ENCODE peak calls at places on chromosomes 7 and 10, in ten cellular contexts. L is CD4-positive, alpha-beta T cell; N is neural progenitor cell; K is GM23338; B is lung; I is OCI-LY7; Y is neural crest cell; O is heart left ventricle; Z is psoas muscle; R is osteocyte. M is an unnamed sample.

GRCh38 chr7:11203688-11204087 is 230.0 kb downstream of the PHF14 start:
- DNase-seq in I (no peak), L (no peak), K (no peak), Y (no peak), O (no peak), Z (no peak), B (no peak), N (no peak), R (no peak), M (no peak)

GRCh38 chr10:31134303-31134928 is 102.8 kb upstream of the ZNF438 start:
- DNase-seq in Y (no peak), R (no peak), K (peak; percentile 57), Z (no peak), O (no peak), N (no peak), I (no peak), B (peak; percentile 35), L (no peak), M (no peak)

GRCh38 chr7:44711528-44711927 is 37.1 kb upstream of the ZMIZ2 start:
- DNase-seq in Z (no peak), Y (no peak), N (no peak), O (no peak), B (no peak), I (no peak), R (no peak), K (no peak), L (no peak), M (no peak)

GRCh38 chr7:68158686-68159255 is 1162.1 kb downstream of the TYW1 start:
- DNase-seq in O (no peak), B (no peak), K (no peak), L (no peak), R (no peak), N (no peak), Z (no peak), Y (no peak), I (no peak), M (no peak)

GRCh38 chr10:61901829-61902447 is 439 bp downstream of the ARID5B start:
- DNase-seq in K (peak; percentile 64), B (no peak), L (no peak), R (no peak), Z (no peak), Y (peak; percentile 18), O (no peak), I (peak; percentile 53), N (peak; percentile 64), M (no peak)

GRCh38 chr10:45001382-45002148 is 842 bp downstream of the ZNF22 start:
- DNase-seq in B (peak; percentile 68), I (peak; percentile 72), Z (peak; percentile 73), L (peak; percentile 35), O (peak; percentile 77), R (no peak), N (peak; percentile 63), K (peak; percentile 48), Y (no peak), M (no peak)

GRCh38 chr10:128210215-128211063 is 84.2 kb upstream of the MKI67 start:
- DNase-seq in R (no peak), O (peak; percentile 90), L (peak; percentile 71), Y (peak; percentile 79), Z (peak; percentile 66), N (peak; percentile 60), K (peak; percentile 64), B (peak; percentile 77), I (no peak), M (no peak)

GRCh38 chr7:77428777-77429231 is 12.7 kb upstream of the GSAP start:
- DNase-seq in B (peak; percentile 87), Y (no peak), Z (no peak), I (no peak), R (no peak), O (no peak), K (peak; percentile 14), N (peak; percentile 11), L (no peak), M (no peak)

GRCh38 chr7:116242177-116242576 is 31.8 kb downstream of the TES start:
- DNase-seq in Y (no peak), L (no peak), R (no peak), O (no peak), I (no peak), B (no peak), Z (no peak), K (no peak), N (no peak), M (no peak)
- TF ChIP-seq CTCF in Y (no peak), L (no peak), R (peak; percentile 35), O (no peak), I (no peak), B (no peak), Z (no peak), K (no peak), N (no peak), M (no peak)

GRCh38 chr10:132500781-132501415 is 36.7 kb upstream of the INPP5A start:
- DNase-seq in B (no peak), Z (no peak), R (no peak), I (no peak), O (no peak), N (no peak), K (no peak), L (no peak), Y (no peak), M (no peak)

GRCh38 chr10:132506711-132507466 is 30.7 kb upstream of the INPP5A start:
- DNase-seq in I (no peak), B (no peak), N (no peak), O (no peak), Z (no peak), K (no peak), L (no peak), Y (no peak), R (no peak), M (no peak)

GRCh38 chr10:132502544-132503300 is 34.9 kb upstream of the INPP5A start:
- DNase-seq in I (no peak), Z (no peak), R (no peak), L (no peak), B (no peak), N (no peak), K (no peak), Y (no peak), O (no peak), M (no peak)

GRCh38 chr10:132504501-132505272 is 32.9 kb upstream of the INPP5A start:
- DNase-seq in L (no peak), Z (no peak), R (no peak), B (no peak), Y (no peak), I (no peak), K (no peak), O (no peak), N (no peak), M (no peak)

DNA sequence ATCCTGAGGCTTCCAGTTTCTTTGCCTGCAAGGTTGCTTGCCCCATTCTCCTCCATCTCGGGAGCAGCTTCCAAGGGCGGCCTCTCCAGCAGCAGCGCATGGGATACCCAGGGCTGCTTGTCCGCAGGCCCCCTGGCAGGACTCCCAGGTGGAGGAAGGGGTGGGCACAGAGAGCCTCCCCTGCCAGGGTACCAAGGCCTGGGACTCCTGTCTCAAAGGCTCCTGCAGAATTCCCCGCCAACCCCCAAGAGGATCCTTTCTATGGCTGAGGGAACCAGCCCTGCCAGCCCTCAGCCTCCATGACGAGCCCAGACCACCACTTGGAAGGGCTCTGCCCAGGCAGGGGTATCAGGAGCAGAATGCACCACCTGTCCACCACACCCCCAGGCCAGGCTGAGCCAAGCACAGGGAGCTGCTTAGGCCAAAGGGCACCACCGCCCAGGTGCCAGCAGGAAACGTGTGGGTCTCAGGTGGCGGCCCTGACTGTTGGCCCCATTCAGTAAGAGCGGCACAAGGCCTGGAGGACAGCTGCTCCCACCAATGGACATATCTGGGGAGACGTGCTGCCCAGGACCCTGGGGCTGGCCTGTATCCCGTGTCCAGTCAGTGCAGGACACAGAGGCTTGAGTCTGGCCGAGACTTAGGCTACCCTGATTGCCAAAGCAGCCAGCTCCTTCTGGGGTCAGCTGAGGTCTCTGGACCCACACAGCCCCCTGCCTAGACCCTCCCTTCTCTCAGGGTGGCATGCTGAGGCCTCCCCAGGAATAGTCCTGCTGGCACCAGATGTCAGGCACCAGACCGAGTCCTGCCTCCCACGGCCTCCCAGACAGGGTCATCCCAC is 33.8 kb upstream of the INPP5A start:
- DNase-seq in L (no peak), Z (no peak), O (no peak), N (no peak), R (no peak), K (no peak), Y (no peak), B (no peak), I (no peak), M (no peak)
- TF ChIP-seq CTCF in L (no peak), Z (no peak), O (no peak), N (no peak), R (no peak), K (no peak), Y (no peak), B (no peak), I (no peak), M (no peak)

DNA sequence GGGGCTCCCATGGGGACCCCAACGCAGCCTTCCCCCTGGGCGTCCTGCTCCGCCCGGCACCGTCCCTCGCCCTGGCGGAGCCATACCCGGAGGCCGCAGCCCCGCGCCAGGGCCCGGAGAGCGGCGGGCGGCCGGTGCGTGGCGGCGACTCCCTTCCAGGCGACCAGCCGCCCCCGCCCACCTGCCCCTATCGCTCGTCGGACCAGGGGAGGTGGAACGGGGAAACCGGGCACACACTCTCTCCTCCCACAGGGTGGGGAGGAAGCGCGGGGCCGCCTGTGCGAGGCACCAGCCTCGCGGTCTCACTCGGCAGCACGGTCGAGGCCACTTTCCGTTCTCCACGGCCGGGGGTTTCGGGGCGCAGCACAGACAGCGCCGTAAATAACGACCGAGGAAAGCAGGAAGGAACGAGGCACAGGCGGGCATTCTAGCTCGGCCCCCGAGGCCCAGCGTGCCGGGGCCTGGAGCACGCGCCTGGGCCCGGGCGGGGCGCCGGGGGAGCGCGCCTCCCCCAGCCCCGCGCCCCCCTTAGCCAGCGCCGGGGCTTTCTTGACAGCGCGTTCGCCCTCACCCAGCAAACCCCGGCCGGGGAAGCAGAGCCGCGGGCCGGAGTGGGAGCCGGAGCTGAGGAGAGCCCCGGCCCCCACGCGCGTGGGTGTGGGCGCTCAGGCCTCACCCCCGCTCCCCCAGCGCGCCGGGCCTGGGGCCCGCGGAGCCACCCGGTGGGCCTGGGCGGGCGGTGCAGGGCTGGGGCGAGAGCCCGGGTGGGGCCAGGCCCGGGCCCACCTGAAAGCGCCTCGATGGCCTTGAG is 936 bp downstream of the IGF2BP3 start:
- DNase-seq in L (peak; percentile 21), Y (peak; percentile 13), N (peak; percentile 52), O (no peak), I (peak; percentile 70), Z (no peak), B (no peak), R (no peak), K (no peak), M (no peak)
- TF ChIP-seq CTCF in L (no peak), Y (peak; percentile 24), N (peak; percentile 16), O (no peak), I (peak; percentile 30), Z (no peak), B (no peak), R (peak; percentile 27), K (no peak), M (no peak)

GRCh38 chr7:134752006-134752760 is 27.3 kb upstream of the CALD1 start:
- DNase-seq in R (no peak), N (no peak), L (no peak), Y (no peak), K (no peak), Z (no peak), B (no peak), O (no peak), I (no peak), M (no peak)

GRCh38 chr7:134757938-134758337 is 21.5 kb upstream of the CALD1 start:
- DNase-seq in O (no peak), L (no peak), N (no peak), Z (no peak), Y (no peak), I (no peak), B (no peak), K (no peak), R (no peak), M (no peak)

GRCh38 chr7:134750083-134751062 is 29.1 kb upstream of the CALD1 start:
- DNase-seq in L (peak; percentile 61), Y (peak; percentile 55), N (peak; percentile 73), K (peak; percentile 90), O (peak; percentile 66), B (peak; percentile 63), I (peak; percentile 61), Z (no peak), R (no peak), M (no peak)

GRCh38 chr7:134758981-134759380 is 20.5 kb upstream of the CALD1 start:
- DNase-seq in K (no peak), B (no peak), L (no peak), Z (no peak), O (no peak), R (no peak), I (no peak), Y (no peak), N (no peak), M (no peak)

GRCh38 chr7:134755422-134756022 is 23.9 kb upstream of the CALD1 start:
- DNase-seq in Y (peak; percentile 29), B (no peak), O (no peak), N (peak; percentile 47), R (peak; percentile 83), I (peak; percentile 25), L (peak; percentile 31), Z (no peak), K (no peak), M (no peak)
- TF ChIP-seq CTCF in Y (peak; percentile 68), B (peak; percentile 6), O (peak; percentile 36), N (peak; percentile 69), R (peak; percentile 84), I (peak; percentile 78), L (peak; percentile 54), Z (peak; percentile 33), K (peak; percentile 71), M (peak; percentile 60)